ENCODE peak calls at places on chromosomes 12 and 14, in eight cellular contexts. Y is endothelial cell of umbilical vein, G is transverse colon, U is HL-60, Z is GM23338, H is suprapubic skin, L is K562, N is HCT116. M is an unnamed sample.

GRCh38 chr12:105067511-105068031 is 16.7 kb downstream of the ALDH1L2 start:
- DNase-seq in Y (no peak), G (no peak), U (no peak), Z (no peak), H (no peak), L (no peak), N (no peak), M (no peak)

GRCh38 chr14:22653012-22653621 is 9.0 kb upstream of the OR6J1 start:
- DNase-seq in Y (peak; percentile 75), G (peak; percentile 72), U (peak; percentile 30), Z (peak; percentile 93), H (no peak), L (peak; percentile 63), N (peak; percentile 73), M (no peak)

GRCh38 chr12:4579305-4580097 is 17.5 kb downstream of the DYRK4 start:
- DNase-seq in Y (peak; percentile 26), G (peak; percentile 25), U (no peak), Z (peak; percentile 63), H (no peak), L (peak; percentile 7), N (no peak), M (peak; percentile 4)

GRCh38 chr12:118107026-118107425 is 3.2 kb upstream of the VSIG10 start:
- DNase-seq in Y (no peak), G (no peak), U (no peak), Z (no peak), H (no peak), L (no peak), N (no peak), M (no peak)

GRCh38 chr14:69260246-69260978 is 454 bp downstream of the GALNT16 start:
- DNase-seq in Y (peak; percentile 24), G (no peak), U (no peak), Z (peak; percentile 88), H (no peak), L (peak; percentile 8), N (no peak), M (no peak)

GRCh38 chr14:70919774-70920173 is 12.5 kb downstream of the PCNX1 start:
- DNase-seq in Y (peak; percentile 89), G (no peak), U (no peak), Z (peak; percentile 25), H (no peak), L (no peak), N (no peak), M (no peak)

GRCh38 chr14:87869619-87870583 is 123.1 kb downstream of the GALC start:
- DNase-seq in Y (no peak), G (no peak), U (no peak), Z (no peak), H (no peak), L (no peak), N (no peak), M (no peak)

GRCh38 chr12:100460702-100461101 is 13.0 kb upstream of the NR1H4 start:
- DNase-seq in Y (no peak), G (no peak), U (no peak), Z (peak; percentile 42), H (no peak), L (no peak), N (no peak), M (no peak)

GRCh38 chr12:14611640-14612203 is 44.0 kb upstream of the PLBD1 start:
- DNase-seq in Y (no peak), G (no peak), U (no peak), Z (no peak), H (no peak), L (no peak), N (no peak), M (no peak)

GRCh38 chr14:104183796-104184195 is 45.4 kb downstream of the KIF26A start:
- DNase-seq in Y (no peak), G (no peak), U (no peak), Z (no peak), H (no peak), L (no peak), N (no peak), M (no peak)

GRCh38 chr12:107580750-107581529 is 104.7 kb upstream of the PWP1 start:
- DNase-seq in Y (no peak), G (no peak), U (no peak), Z (peak; percentile 70), H (no peak), L (peak; percentile 9), N (no peak), M (no peak)

GRCh38 chr12:94805749-94806148 is 155.4 kb upstream of the TMCC3 start:
- DNase-seq in Y (peak; percentile 80), G (no peak), U (no peak), Z (no peak), H (no peak), L (no peak), N (no peak), M (no peak)

GRCh38 chr12:96719671-96720362 is 187.2 kb upstream of the NEDD1 start:
- DNase-seq in Y (peak; percentile 63), G (peak; percentile 9), U (no peak), Z (peak; percentile 11), H (no peak), L (no peak), N (no peak), M (no peak)

GRCh38 chr12:109459247-109459646 is 17.9 kb downstream of the KCTD10 start:
- DNase-seq in Y (no peak), G (no peak), U (no peak), Z (no peak), H (no peak), L (no peak), N (no peak), M (no peak)

GRCh38 chr12:65853489-65854157 is 29.3 kb downstream of the HMGA2 start:
- DNase-seq in Y (peak; percentile 62), G (no peak), U (no peak), Z (no peak), H (no peak), L (no peak), N (no peak), M (no peak)

GRCh38 chr14:98173291-98173690 is 1098.7 kb downstream of the BCL11B start:
- DNase-seq in Y (no peak), G (peak; percentile 55), U (no peak), Z (no peak), H (no peak), L (no peak), N (no peak), M (no peak)

GRCh38 chr12:108175310-108175709 is 46.2 kb downstream of the WSCD2 start:
- DNase-seq in Y (no peak), G (no peak), U (no peak), Z (peak; percentile 58), H (no peak), L (no peak), N (no peak), M (no peak)

GRCh38 chr12:108666326-108666995 is 32.8 kb upstream of the SELPLG start:
- DNase-seq in Y (no peak), G (peak; percentile 20), U (no peak), Z (no peak), H (no peak), L (no peak), N (no peak), M (no peak)

GRCh38 chr14:101584049-101584859 is 23.0 kb downstream of the DIO3 start:
- DNase-seq in Y (no peak), G (no peak), U (no peak), Z (peak; percentile 26), H (peak; percentile 87), L (peak; percentile 81), N (no peak), M (no peak)

GRCh38 chr12:97075583-97076268 is 168.7 kb downstream of the NEDD1 start:
- DNase-seq in Y (peak; percentile 81), G (no peak), U (no peak), Z (peak; percentile 19), H (no peak), L (no peak), N (no peak), M (no peak)

GRCh38 chr12:103779410-103780092 is 61.5 kb downstream of the NT5DC3 start:
- DNase-seq in Y (no peak), G (no peak), U (no peak), Z (peak; percentile 41), H (no peak), L (no peak), N (no peak), M (no peak)

GRCh38 chr12:131379758-131380157 is 331.1 kb upstream of the SFSWAP start:
- DNase-seq in Y (no peak), G (no peak), U (no peak), Z (no peak), H (peak; percentile 64), L (no peak), N (no peak), M (no peak)

GRCh38 chr12:52023182-52023975 is 16.6 kb downstream of the TAMALIN start:
- DNase-seq in Y (peak; percentile 89), G (peak; percentile 93), U (peak; percentile 74), Z (peak; percentile 86), H (peak; percentile 94), L (peak; percentile 90), N (peak; percentile 62), M (no peak)
- TF ChIP-seq POLR2AphosphoS5 in Y (peak; percentile 65), G (no peak), U (no peak), Z (peak; percentile 46), H (no peak), L (no peak), N (peak; percentile 56), M (no peak)

DNA sequence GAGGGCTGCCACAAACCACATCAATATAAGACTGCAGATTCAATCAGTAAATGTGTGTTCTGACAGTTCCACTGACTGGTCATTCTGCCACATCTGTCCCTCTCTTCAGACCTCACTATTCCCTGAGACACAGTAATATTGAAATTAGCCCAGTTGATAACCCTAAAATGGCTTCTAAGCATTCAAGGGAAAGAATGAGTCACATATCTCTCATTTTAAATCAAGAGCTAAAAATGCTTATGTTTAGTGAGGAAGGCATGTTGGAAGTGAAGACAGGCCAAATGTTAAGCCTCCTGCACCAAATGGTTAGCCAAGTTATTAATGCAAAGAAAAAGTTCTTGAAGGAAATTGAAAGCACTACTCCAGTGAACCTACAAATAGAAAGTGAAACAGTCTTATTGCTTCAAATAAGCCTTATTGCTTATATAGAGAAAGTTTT is 24.5 kb upstream of the KIF21A start:
- DNase-seq in Y (no peak), G (no peak), U (no peak), Z (no peak), H (no peak), L (no peak), N (no peak), M (no peak)
- H3K4me3 ChIP-seq in Y (no peak overlapping the region), G (no peak overlapping the region), U (no peak overlapping the region), Z (no peak overlapping the region), H (no peak overlapping the region), L (no peak overlapping the region), N (no peak overlapping the region), M (no peak overlapping the region)

DNA sequence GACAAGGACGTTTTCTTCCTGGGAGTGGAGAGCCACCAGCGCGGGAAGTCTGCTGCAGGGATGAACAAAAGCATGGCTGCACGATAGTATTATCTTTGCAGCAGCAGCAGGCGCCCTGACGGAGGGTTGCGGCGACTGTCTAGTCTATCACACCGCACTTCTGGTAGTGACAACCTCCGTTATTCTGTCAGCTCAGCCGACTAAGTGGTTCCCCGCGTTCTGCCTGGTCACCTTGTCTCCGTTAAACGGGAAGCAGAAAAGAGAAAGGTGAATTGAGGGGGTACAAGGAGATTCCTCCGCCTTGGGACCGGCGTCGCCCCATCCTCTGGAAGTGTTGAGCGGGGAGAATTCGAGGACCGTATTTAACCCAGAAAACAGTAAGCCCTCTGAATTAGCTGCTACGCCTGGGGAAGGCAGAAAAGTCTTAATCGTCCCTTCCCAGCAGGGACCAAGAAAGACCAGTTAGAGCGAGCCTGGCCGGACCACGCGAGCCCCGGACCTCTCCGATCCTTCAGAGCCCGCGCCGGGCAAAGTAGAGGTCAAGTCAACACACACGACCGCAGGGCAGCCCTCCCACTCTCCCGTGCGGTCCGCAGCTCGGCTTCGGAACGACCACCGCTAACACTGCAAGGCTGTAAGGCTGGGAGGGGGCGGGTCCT is 536 bp upstream of the DAAM1 start:
- DNase-seq in Y (no peak), G (peak; percentile 31), U (no peak), Z (peak; percentile 45), H (no peak), L (peak; percentile 23), N (no peak), M (peak; percentile 15)
- TF ChIP-seq POLR2AphosphoS5 in Y (no peak), G (no peak), U (peak; percentile 12), Z (peak; percentile 89), H (no peak), L (peak; percentile 72), N (no peak), M (no peak)

GRCh38 chr14:93978735-93979134 is 2.4 kb upstream of the ASB2 start:
- DNase-seq in Y (no peak), G (no peak), U (no peak), Z (no peak), H (no peak), L (no peak), N (no peak), M (no peak)
- H3K4me3 ChIP-seq in Y (no peak overlapping the region), G (no peak overlapping the region), U (no peak overlapping the region), Z (no peak overlapping the region), H (no peak overlapping the region), L (no peak overlapping the region), N (no peak overlapping the region), M (no peak overlapping the region)